ENCODE peak calls at places on chromosomes 6 and 20, in four cellular contexts. M is PC-3, W is GM23338, G is MM.1S. B is an unnamed sample.

GRCh38 chr20:8670900-8671229 is 398.0 kb upstream of the PLCB4 start:
- DNase-seq in G (no peak), W (no peak), M (no peak), B (no peak)

GRCh38 chr20:10179574-10180298 is 38.9 kb upstream of the SNAP25 start:
- DNase-seq in M (peak; percentile 44), W (peak; percentile 78), G (no peak), B (no peak)

GRCh38 chr6:135233676-135234491 is 52.8 kb downstream of the MYB start:
- DNase-seq in W (no peak), G (peak; percentile 61), M (no peak), B (no peak)

GRCh38 chr6:156988276-156989158 is 211.3 kb downstream of the ARID1B start:
- DNase-seq in G (peak; percentile 25), W (peak; percentile 47), M (no peak), B (peak; percentile 94)

GRCh38 chr6:3061501-3061941 is 6.8 kb upstream of the RIPK1 start:
- DNase-seq in W (no peak), M (peak; percentile 93), G (no peak), B (peak; percentile 17)

GRCh38 chr6:56795852-56796532 is 153.3 kb upstream of the DST start:
- DNase-seq in W (no peak), M (peak; percentile 58), G (no peak), B (no peak)

GRCh38 chr6:33695451-33695855 is 16.0 kb downstream of the UQCC2 start:
- DNase-seq in W (no peak), G (no peak), M (no peak), B (no peak)

GRCh38 chr6:27078734-27079357 is 168.7 kb upstream of the PRSS16 start:
- DNase-seq in G (peak; percentile 78), M (peak; percentile 73), W (peak; percentile 89), B (peak; percentile 67)

GRCh38 chr20:63280929-63281545 is 8.4 kb downstream of the ARFGAP1 start:
- DNase-seq in G (no peak), W (peak; percentile 77), M (peak; percentile 15), B (no peak)

GRCh38 chr6:108133594-108134179 is 32.1 kb upstream of the NR2E1 start:
- DNase-seq in W (peak; percentile 98), M (peak; percentile 73), G (no peak), B (no peak)

GRCh38 chr6:167706313-167707109 is 120.2 kb upstream of the AFDN start:
- DNase-seq in M (no peak), W (no peak), G (peak; percentile 57), B (no peak)

GRCh38 chr20:24472426-24472825 is 3.0 kb downstream of the SYNDIG1 start:
- DNase-seq in M (no peak), G (peak; percentile 42), W (no peak), B (no peak)

GRCh38 chr20:49690899-49691620 is 22.6 kb downstream of the B4GALT5 start:
- DNase-seq in W (no peak), M (peak; percentile 59), G (no peak), B (no peak)

GRCh38 chr6:106666290-106667021 is 37.1 kb downstream of the QRSL1 start:
- DNase-seq in M (no peak), G (no peak), W (peak; percentile 72), B (peak; percentile 93)

GRCh38 chr6:87342829-87343228 is 1.8 kb upstream of the C6orf163 start:
- DNase-seq in W (no peak), M (no peak), G (no peak), B (no peak)

GRCh38 chr6:117253785-117254184 is 11.6 kb upstream of the VGLL2 start:
- DNase-seq in M (no peak), W (no peak), G (no peak), B (no peak)

GRCh38 chr6:169784941-169785340 is 33.5 kb downstream of the ERMARD start:
- DNase-seq in G (no peak), W (no peak), M (no peak), B (no peak)

DNA sequence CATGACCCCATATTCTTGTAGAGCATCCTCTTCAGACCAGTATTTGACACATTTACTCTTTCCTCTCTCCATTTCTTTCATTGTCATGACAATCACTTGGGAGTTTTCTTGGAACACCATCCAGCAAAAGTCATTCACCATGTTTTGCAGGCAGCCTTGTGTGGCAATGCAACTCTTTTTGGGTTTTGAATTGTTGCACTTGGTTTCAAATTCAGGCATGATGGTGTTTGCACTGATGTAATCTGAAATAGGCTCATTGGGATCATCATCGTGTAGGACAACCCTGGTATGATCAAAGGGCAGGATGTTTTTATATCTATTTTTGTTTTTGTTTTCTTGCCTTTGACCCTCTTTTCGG is 161.0 kb upstream of the TNFAIP3 start:
- DNase-seq in G (no peak), W (no peak), M (no peak), B (no peak)
- H3K4me1 ChIP-seq in G (peaks cover 47% of the 10 kb centered on the region), W (no peaks in the 10 kb centered on the region), M (peaks cover 32% of the 10 kb centered on the region), B (peaks cover 30% of the 10 kb centered on the region)

GRCh38 chr6:90530882-90531281 is 56.0 kb downstream of the MAP3K7 start:
- DNase-seq in G (no peak), W (no peak), M (no peak), B (no peak)
- H3K9me2 ChIP-seq in G (no peaks in the 10 kb centered on the region), W (no peaks in the 10 kb centered on the region), M (no peaks in the 10 kb centered on the region), B (no peaks in the 10 kb centered on the region)

GRCh38 chr6:149909701-149910470 is 12.0 kb upstream of the RAET1E start:
- DNase-seq in W (no peak), G (no peak), M (no peak), B (no peak)
- H3K27ac ChIP-seq in W (no peak overlapping the region), G (no peak overlapping the region), M (no peak overlapping the region), B (no peak overlapping the region)

DNA sequence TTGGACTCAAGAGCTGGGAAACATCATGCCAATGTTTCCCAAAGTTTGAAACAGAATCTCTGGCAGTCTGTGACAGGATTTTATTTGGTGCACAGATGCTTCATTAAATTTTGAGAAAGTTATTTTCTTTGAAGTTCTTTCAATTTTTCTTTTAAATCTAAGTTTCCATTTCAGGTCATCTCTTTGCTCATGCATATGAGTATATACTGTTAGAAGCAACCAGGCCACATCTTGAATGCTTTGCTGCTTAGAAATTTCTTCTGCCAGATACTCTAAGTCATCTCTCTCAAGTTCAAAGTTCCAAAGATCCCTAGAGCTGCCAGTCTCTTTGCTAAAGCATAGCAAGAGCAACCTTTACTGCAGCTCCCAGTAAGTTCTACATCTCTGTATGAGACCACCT is 59.1 kb upstream of the CCDC28A start:
- DNase-seq in G (no peak), W (no peak), M (no peak), B (no peak)
- H3K4me1 ChIP-seq in G (no peaks in the 10 kb centered on the region), W (no peaks in the 10 kb centered on the region), M (no peaks in the 10 kb centered on the region), B (no peaks in the 10 kb centered on the region)